ENCODE peak calls at places on chromosomes 7 and 10, in eight cellular contexts. H is midbrain; Q is A172; W is cardiac muscle cell; N is astrocyte of the spinal cord; Y is CD8-positive, alpha-beta memory T cell; F is mesenchymal stem cell; V is T-helper 1 cell. I is an unnamed sample.

GRCh38 chr10:119896937-119897336 is 4.4 kb downstream of the SEC23IP start:
- DNase-seq in H (peak; percentile 6), Q (no peak), W (peak; percentile 58), N (no peak), Y (no peak), F (peak; percentile 66), V (no peak), I (peak; percentile 21)

GRCh38 chr7:155579565-155579964 is 33.2 kb upstream of the CNPY1 start:
- DNase-seq in H (no peak), Q (no peak), W (no peak), N (no peak), Y (no peak), F (no peak), V (no peak), I (no peak)

GRCh38 chr10:1348773-1349050 is 292.5 kb downstream of the WDR37 start:
- DNase-seq in H (no peak), Q (no peak), W (no peak), N (no peak), Y (no peak), F (no peak), V (no peak), I (no peak)

GRCh38 chr10:93468532-93469213 is 13.5 kb downstream of the MYOF start:
- DNase-seq in H (no peak), Q (peak; percentile 98), W (peak; percentile 92), N (peak; percentile 94), Y (no peak), F (peak; percentile 93), V (no peak), I (peak; percentile 90)

GRCh38 chr7:72337822-72338167 is 74.3 kb downstream of the CALN1 start:
- DNase-seq in H (no peak), Q (no peak), W (no peak), N (no peak), Y (no peak), F (no peak), V (no peak), I (no peak)

GRCh38 chr10:64041185-64041988 is 520.2 kb downstream of the REEP3 start:
- DNase-seq in H (peak; percentile 63), Q (peak; percentile 68), W (peak; percentile 86), N (peak; percentile 70), Y (peak; percentile 53), F (peak; percentile 63), V (peak; percentile 71), I (peak; percentile 73)

GRCh38 chr10:48287417-48288391 is 13.2 kb upstream of the FRMPD2 start:
- DNase-seq in H (peak; percentile 89), Q (no peak), W (no peak), N (no peak), Y (no peak), F (no peak), V (no peak), I (no peak)

GRCh38 chr7:128773604-128774003 is 2.0 kb downstream of the OPN1SW start:
- DNase-seq in H (no peak), Q (no peak), W (no peak), N (no peak), Y (no peak), F (no peak), V (no peak), I (no peak)

GRCh38 chr10:82680688-82681087 is 805.7 kb downstream of the NRG3 start:
- DNase-seq in H (peak; percentile 35), Q (no peak), W (no peak), N (no peak), Y (no peak), F (no peak), V (no peak), I (no peak)

GRCh38 chr7:151454932-151455530 is 15.1 kb upstream of the CRYGN start:
- DNase-seq in H (no peak), Q (no peak), W (no peak), N (no peak), Y (no peak), F (no peak), V (no peak), I (no peak)

GRCh38 chr10:101018600-101019439 is 12.1 kb downstream of the PDZD7 start:
- DNase-seq in H (peak; percentile 84), Q (peak; percentile 77), W (peak; percentile 87), N (peak; percentile 81), Y (peak; percentile 56), F (peak; percentile 85), V (peak; percentile 48), I (peak; percentile 93)

GRCh38 chr10:114498413-114499111 is 94.3 kb upstream of the AFAP1L2 start:
- DNase-seq in H (no peak), Q (no peak), W (no peak), N (no peak), Y (no peak), F (no peak), V (no peak), I (no peak)

GRCh38 chr7:116628971-116629586 is 42.9 kb upstream of the MET start:
- DNase-seq in H (no peak), Q (no peak), W (no peak), N (peak; percentile 53), Y (no peak), F (no peak), V (no peak), I (peak; percentile 62)

GRCh38 chr7:117673839-117674238 is 194.0 kb downstream of the CFTR start:
- DNase-seq in H (peak; percentile 60), Q (peak; percentile 37), W (peak; percentile 75), N (peak; percentile 64), Y (no peak), F (peak; percentile 57), V (no peak), I (peak; percentile 60)

GRCh38 chr7:132575336-132575986 is 809 bp downstream of the PLXNA4 start:
- DNase-seq in H (peak; percentile 41), Q (no peak), W (peak; percentile 78), N (peak; percentile 68), Y (no peak), F (peak; percentile 29), V (no peak), I (peak; percentile 26)

GRCh38 chr10:101063162-101063525 is 1.4 kb downstream of the KAZALD1 start:
- DNase-seq in H (no peak), Q (no peak), W (no peak), N (no peak), Y (no peak), F (no peak), V (no peak), I (no peak)

GRCh38 chr7:87517136-87517805 is 41.8 kb upstream of the ABCB4 start:
- DNase-seq in H (no peak), Q (no peak), W (peak; percentile 0), N (peak; percentile 28), Y (no peak), F (peak; percentile 12), V (no peak), I (no peak)

GRCh38 chr7:51029586-51030230 is 247.0 kb upstream of the GRB10 start:
- DNase-seq in H (no peak), Q (peak; percentile 83), W (peak; percentile 79), N (peak; percentile 87), Y (no peak), F (peak; percentile 84), V (no peak), I (peak; percentile 42)

GRCh38 chr7:22193361-22194016 is 163.5 kb downstream of the RAPGEF5 start:
- DNase-seq in H (peak; percentile 79), Q (no peak), W (peak; percentile 62), N (peak; percentile 47), Y (no peak), F (peak; percentile 50), V (no peak), I (peak; percentile 9)

GRCh38 chr10:75395955-75396860 is 5.4 kb downstream of the ZNF503 start:
- DNase-seq in H (no peak), Q (no peak), W (peak; percentile 48), N (peak; percentile 43), Y (no peak), F (peak; percentile 76), V (no peak), I (no peak)

GRCh38 chr7:142880886-142881505 is 4.5 kb downstream of the TRPV6 start:
- DNase-seq in H (no peak), Q (peak; percentile 26), W (peak; percentile 44), N (peak; percentile 3), Y (peak; percentile 13), F (no peak), V (peak; percentile 36), I (peak; percentile 26)

GRCh38 chr7:152762056-152762455 is 2.5 kb downstream of the ACTR3B start:
- DNase-seq in H (no peak), Q (no peak), W (peak; percentile 43), N (no peak), Y (no peak), F (no peak), V (no peak), I (peak; percentile 18)

GRCh38 chr7:144736880-144737493 is 98.9 kb downstream of the TPK1 start:
- DNase-seq in H (no peak), Q (no peak), W (no peak), N (no peak), Y (no peak), F (no peak), V (no peak), I (no peak)

GRCh38 chr10:109987413-109987812 is 20.4 kb upstream of the ADD3 start:
- DNase-seq in H (no peak), Q (no peak), W (peak; percentile 81), N (peak; percentile 85), Y (no peak), F (peak; percentile 71), V (no peak), I (no peak)

GRCh38 chr7:139860090-139860773 is 31.2 kb downstream of the TBXAS1 start:
- DNase-seq in H (peak; percentile 43), Q (no peak), W (no peak), N (no peak), Y (no peak), F (no peak), V (no peak), I (no peak)

GRCh38 chr7:32942783-32943653 is 14.2 kb upstream of the FKBP9 start:
- DNase-seq in H (peak; percentile 87), Q (peak; percentile 54), W (peak; percentile 80), N (peak; percentile 78), Y (peak; percentile 59), F (peak; percentile 81), V (peak; percentile 44), I (peak; percentile 90)

GRCh38 chr7:100854146-100854895 is 1.8 kb downstream of the SLC12A9 start:
- DNase-seq in H (no peak), Q (no peak), W (no peak), N (no peak), Y (no peak), F (no peak), V (no peak), I (no peak)

GRCh38 chr10:71708301-71708703 is 11.3 kb downstream of the C10orf105 start:
- DNase-seq in H (peak; percentile 63), Q (peak; percentile 12), W (peak; percentile 53), N (no peak), Y (peak; percentile 42), F (peak; percentile 11), V (peak; percentile 39), I (no peak)

GRCh38 chr7:123366991-123367390 is 167.2 kb upstream of the SLC13A1 start:
- DNase-seq in H (no peak), Q (no peak), W (no peak), N (no peak), Y (no peak), F (no peak), V (no peak), I (no peak)

GRCh38 chr7:36686499-36686898 is 37.8 kb downstream of the AOAH start:
- DNase-seq in H (no peak), Q (peak; percentile 83), W (peak; percentile 16), N (peak; percentile 45), Y (peak; percentile 26), F (peak; percentile 11), V (no peak), I (no peak)

GRCh38 chr7:151992375-151992774 is 33.1 kb upstream of the GALNT11 start:
- DNase-seq in H (no peak), Q (peak; percentile 60), W (peak; percentile 46), N (no peak), Y (peak; percentile 10), F (peak; percentile 19), V (peak; percentile 18), I (peak; percentile 63)

GRCh38 chr10:33066558-33067236 is 108.7 kb upstream of the ITGB1 start:
- DNase-seq in H (no peak), Q (peak; percentile 90), W (peak; percentile 86), N (no peak), Y (no peak), F (peak; percentile 52), V (no peak), I (peak; percentile 41)

GRCh38 chr7:22043367-22043766 is 97.7 kb upstream of the CDCA7L start:
- DNase-seq in H (no peak), Q (no peak), W (no peak), N (no peak), Y (no peak), F (no peak), V (no peak), I (no peak)

I was measured in myocyte.